ENCODE peak calls at places on chromosomes 4 and X, in eight cellular contexts. A is A549; P is GM23248; S is hepatocyte; W is cardiac muscle cell; T is BJ; D is CD8-positive, alpha-beta T cell; K is thoracic aorta. C is an unnamed sample.

GRCh38 chr4:79294064-79294463 is 31.8 kb downstream of the NAA11 start:
- DNase-seq in A (no peak), P (peak), S (no peak), W (peak), T (no peak), D (no peak), K (no peak), C (no peak)

GRCh38 chrX:11724122-11725017 is 33.7 kb upstream of the MSL3 start:
- DNase-seq in A (peak), P (peak), S (peak), W (peak), T (no peak), D (no peak), K (no peak), C (no peak)

GRCh38 chrX:44058339-44058738 is 85.1 kb upstream of the NDP start:
- DNase-seq in A (no peak), P (no peak), S (no peak), W (no peak), T (no peak), D (no peak), K (no peak), C (no peak)

GRCh38 chrX:20019672-20020365 is 29.0 kb upstream of the BCLAF3 start:
- DNase-seq in A (no peak), P (no peak), S (no peak), W (no peak), T (no peak), D (no peak), K (no peak), C (no peak)

GRCh38 chrX:15838017-15838416 is 16.6 kb downstream of the AP1S2 start:
- DNase-seq in A (peak), P (no peak), S (no peak), W (no peak), T (no peak), D (no peak), K (no peak), C (no peak)

GRCh38 chr4:71406459-71406963 is 67.7 kb downstream of the SLC4A4 start:
- DNase-seq in A (no peak), P (peak), S (no peak), W (peak), T (no peak), D (no peak), K (no peak), C (no peak)

GRCh38 chrX:132957211-132958085 is 981 bp downstream of the HS6ST2 start:
- DNase-seq in A (no peak), P (peak), S (peak), W (peak), T (no peak), D (no peak), K (no peak), C (no peak)

GRCh38 chrX:44314259-44314734 is 29.2 kb downstream of the EFHC2 start:
- DNase-seq in A (no peak), P (peak), S (peak), W (peak), T (no peak), D (no peak), K (no peak), C (no peak)

GRCh38 chr4:38781854-38782261 is 932 bp downstream of the TLR10 start:
- DNase-seq in A (no peak), P (no peak), S (no peak), W (no peak), T (no peak), D (no peak), K (no peak), C (no peak)

GRCh38 chrX:71000139-71000538 is 68.0 kb downstream of the SNX12 start:
- DNase-seq in A (no peak), P (no peak), S (no peak), W (no peak), T (no peak), D (no peak), K (no peak), C (no peak)

GRCh38 chr4:147689062-147689461 is 5.1 kb upstream of the PRMT9 start:
- DNase-seq in A (no peak), P (peak), S (no peak), W (no peak), T (no peak), D (no peak), K (no peak), C (no peak)

GRCh38 chrX:13266641-13267420 is 53.0 kb downstream of the ATXN3L start:
- DNase-seq in A (no peak), P (peak), S (no peak), W (no peak), T (no peak), D (no peak), K (no peak), C (no peak)

GRCh38 chr4:72500214-72500613 is 68.8 kb downstream of the ADAMTS3 start:
- DNase-seq in A (no peak), P (no peak), S (no peak), W (no peak), T (no peak), D (no peak), K (no peak), C (no peak)

GRCh38 chrX:145848451-145848850 is 30.8 kb downstream of the SLITRK2 start:
- DNase-seq in A (no peak), P (no peak), S (peak), W (no peak), T (no peak), D (no peak), K (no peak), C (no peak)

GRCh38 chr4:114384629-114385028 is 214.0 kb upstream of the UGT8 start:
- DNase-seq in A (no peak), P (peak), S (peak), W (peak), T (no peak), D (no peak), K (no peak), C (no peak)

GRCh38 chrX:2705461-2705860 is 14.4 kb downstream of the CD99 start:
- DNase-seq in A (no peak), P (peak), S (no peak), W (no peak), T (no peak), D (no peak), K (no peak), C (no peak)

GRCh38 chrX:154596290-154596929 is 11.5 kb downstream of the CTAG1A start:
- DNase-seq in A (no peak), P (peak), S (no peak), W (peak), T (peak), D (no peak), K (no peak), C (no peak)

GRCh38 chrX:7771788-7772438 is 71.1 kb upstream of the VCX start:
- DNase-seq in A (no peak), P (no peak), S (peak), W (no peak), T (no peak), D (no peak), K (no peak), C (no peak)

GRCh38 chr4:88802585-88803285 is 105.1 kb upstream of the NAP1L5 start:
- DNase-seq in A (no peak), P (peak), S (no peak), W (no peak), T (no peak), D (no peak), K (no peak), C (no peak)

GRCh38 chr4:22991576-22991975 is 298.8 kb downstream of the GBA3 start:
- DNase-seq in A (no peak), P (peak), S (no peak), W (no peak), T (no peak), D (no peak), K (no peak), C (no peak)

GRCh38 chr4:169143335-169143734 is 127.4 kb downstream of the SH3RF1 start:
- DNase-seq in A (no peak), P (no peak), S (no peak), W (no peak), T (no peak), D (no peak), K (no peak), C (no peak)

GRCh38 chrX:119981286-119982070 is 37.9 kb upstream of the NKAP start:
- DNase-seq in A (no peak), P (peak), S (peak), W (peak), T (no peak), D (no peak), K (no peak), C (no peak)

GRCh38 chr4:10567766-10568165 is 110.5 kb upstream of the ZNF518B start:
- DNase-seq in A (no peak), P (no peak), S (no peak), W (peak), T (no peak), D (no peak), K (no peak), C (no peak)

GRCh38 chrX:40130207-40130606 is 32.4 kb upstream of the BCOR start:
- DNase-seq in A (peak), P (peak), S (no peak), W (peak), T (no peak), D (no peak), K (no peak), C (no peak)

GRCh38 chr4:76696109-76696508 is 201.8 kb downstream of the SOWAHB start:
- DNase-seq in A (no peak), P (peak), S (no peak), W (no peak), T (peak), D (no peak), K (no peak), C (no peak)

GRCh38 chr4:33924239-33924638 is 2320.1 kb downstream of the ARAP2 start:
- DNase-seq in A (no peak), P (peak), S (peak), W (peak), T (peak), D (no peak), K (no peak), C (no peak)

GRCh38 chr4:3322059-3322550 is 29.3 kb downstream of the RGS12 start:
- DNase-seq in A (no peak), P (peak), S (no peak), W (peak), T (no peak), D (no peak), K (no peak), C (peak)

GRCh38 chrX:115948018-115948923 is 222.3 kb upstream of the AGTR2 start:
- DNase-seq in A (no peak), P (no peak), S (no peak), W (no peak), T (no peak), D (no peak), K (no peak), C (no peak)

GRCh38 chr4:123484291-123484926 is 87.8 kb downstream of the SPRY1 start:
- DNase-seq in A (no peak), P (no peak), S (no peak), W (no peak), T (no peak), D (no peak), K (no peak), C (no peak)

GRCh38 chr4:105637409-105638258 is 70.9 kb downstream of the INTS12 start:
- DNase-seq in A (no peak), P (peak), S (peak), W (peak), T (no peak), D (no peak), K (peak), C (peak)

GRCh38 chr4:185682236-185682635 is 129.8 kb downstream of the SORBS2 start:
- DNase-seq in A (peak), P (peak), S (no peak), W (peak), T (no peak), D (no peak), K (no peak), C (no peak)

GRCh38 chrX:133776072-133776471 is 209.3 kb downstream of the GPC3 start:
- DNase-seq in A (no peak), P (no peak), S (no peak), W (peak), T (no peak), D (peak), K (no peak), C (peak)

GRCh38 chr4:93828830-93829530 is 427 bp downstream of the ATOH1 start:
- DNase-seq in A (no peak), P (peak), S (peak), W (no peak), T (no peak), D (no peak), K (no peak), C (no peak)

GRCh38 chr4:62014982-62015739 is 815.0 kb downstream of the ADGRL3 start:
- DNase-seq in A (no peak), P (no peak), S (no peak), W (peak), T (no peak), D (no peak), K (no peak), C (no peak)

GRCh38 chr4:7330031-7330596 is 104.6 kb downstream of the PSAPL1 start:
- DNase-seq in A (no peak), P (no peak), S (no peak), W (no peak), T (no peak), D (no peak), K (no peak), C (no peak)

GRCh38 chr4:5789141-5789540 is 78.1 kb downstream of the EVC start:
- DNase-seq in A (no peak), P (no peak), S (no peak), W (no peak), T (no peak), D (no peak), K (no peak), C (peak)

GRCh38 chr4:35253331-35253730 is 991.0 kb downstream of the ARAP2 start:
- DNase-seq in A (no peak), P (no peak), S (no peak), W (no peak), T (no peak), D (no peak), K (no peak), C (no peak)

GRCh38 chr4:2570551-2571222 is 34.2 kb downstream of the FAM193A start:
- DNase-seq in A (no peak), P (no peak), S (no peak), W (no peak), T (no peak), D (peak), K (no peak), C (no peak)

GRCh38 chr4:103098331-103098730 is 1.3 kb downstream of the BDH2 start:
- DNase-seq in A (no peak), P (peak), S (no peak), W (no peak), T (no peak), D (no peak), K (no peak), C (no peak)
- H3K4me3 ChIP-seq in A (no peak), P (peak), S (peak), W (no peak), T (peak), D (no peak), K (peak), C (peak)

GRCh38 chrX:129956765-129957164 is 25.7 kb upstream of the BCORL1 start:
- DNase-seq in A (no peak), P (no peak), S (no peak), W (no peak), T (no peak), D (no peak), K (no peak), C (no peak)
- H3K4me3 ChIP-seq in A (peak), P (peak), S (no peak), W (peak), T (peak), D (no peak), K (peak), C (peak)

DNA sequence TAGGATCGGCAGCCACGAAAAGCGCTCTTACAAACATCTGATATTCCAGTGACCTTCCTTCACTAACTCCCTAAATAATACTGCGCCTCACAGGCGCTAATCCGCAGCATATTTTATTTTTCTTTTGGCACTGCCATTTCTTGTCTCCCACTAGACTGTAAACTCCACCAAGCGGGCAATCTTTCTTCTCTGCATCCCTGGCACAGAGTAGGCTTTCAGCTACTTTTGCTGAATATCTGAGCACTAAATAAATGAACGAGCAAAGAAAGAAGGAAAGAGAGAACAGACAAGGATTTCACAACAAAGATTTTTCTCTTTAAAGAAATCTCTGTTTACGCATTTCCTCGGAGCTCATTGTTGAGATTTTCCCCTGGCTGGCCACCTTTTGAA is 12.7 kb downstream of the NKX3-2 start:
- DNase-seq in A (no peak), P (no peak), S (no peak), W (no peak), T (no peak), D (no peak), K (no peak), C (no peak)
- H3K4me3 ChIP-seq in A (no peak), P (no peak), S (no peak), W (no peak), T (no peak), D (no peak), K (no peak), C (no peak)

GRCh38 chrX:72609313-72609712 is 36.7 kb upstream of the HDAC8 start:
- DNase-seq in A (peak), P (peak), S (peak), W (peak), T (no peak), D (no peak), K (no peak), C (no peak)

GRCh38 chrX:72604705-72605104 is 32.1 kb upstream of the HDAC8 start:
- DNase-seq in A (no peak), P (no peak), S (no peak), W (no peak), T (no peak), D (no peak), K (no peak), C (no peak)

GRCh38 chrX:72604112-72604511 is 31.5 kb upstream of the HDAC8 start:
- DNase-seq in A (no peak), P (no peak), S (no peak), W (no peak), T (no peak), D (no peak), K (no peak), C (no peak)
- H3K4me3 ChIP-seq in A (no peak), P (no peak), S (no peak), W (no peak), T (no peak), D (no peak), K (no peak), C (no peak)

GRCh38 chr4:152684007-152684406 is 4.2 kb upstream of the TMEM154 start:
- DNase-seq in A (no peak), P (no peak), S (no peak), W (no peak), T (no peak), D (no peak), K (no peak), C (no peak)
- H3K4me3 ChIP-seq in A (no peak), P (no peak), S (no peak), W (no peak), T (no peak), D (no peak), K (no peak), C (no peak)